ENCODE peak calls at places on chromosomes 16 and 17, in nine cellular contexts. K is nephron progenitor cell; M is activated CD4-positive, alpha-beta T cell treated with anti-CD3 and anti-CD28 coated beads for 1 hour; F is GDM1; A is NCI-H460; N is HEK293T; X is NT2/D1; V is CD8-positive, alpha-beta T cell; Q is fibroblast of lung. G is an unnamed sample.
A peak's percentile ranks its signal among the peaks of the same experiment; 100 is the strongest.

GRCh38 chr17:77055453-77055852 is 85.3 kb upstream of the SEC14L1 start:
- DNase-seq in M (no peak), A (no peak), N (no peak), Q (no peak), F (no peak), K (no peak), X (no peak), V (no peak), G (no peak)

GRCh38 chr17:13030459-13031305 is 12.9 kb upstream of the ELAC2 start:
- DNase-seq in N (peak; percentile 68), X (no peak), F (peak; percentile 1), K (peak; percentile 59), Q (peak; percentile 72), V (peak; percentile 36), A (peak; percentile 49), M (no peak), G (peak; percentile 65)

GRCh38 chr16:29777576-29778360 is at the start of gene ZG16:
- DNase-seq in K (no peak), X (no peak), F (no peak), V (no peak), Q (no peak), A (no peak), M (no peak), N (no peak), G (no peak)

GRCh38 chr17:81346908-81347349 is 48.3 kb upstream of the BAHCC1 start:
- DNase-seq in A (no peak), K (no peak), M (no peak), N (no peak), Q (no peak), V (no peak), X (no peak), F (no peak), G (no peak)

GRCh38 chr17:69218986-69219385 is 9.6 kb downstream of the ABCA10 start:
- DNase-seq in Q (no peak), K (no peak), A (no peak), N (no peak), M (no peak), X (no peak), V (no peak), F (no peak), G (no peak)

GRCh38 chr16:11204513-11205047 is 51.4 kb downstream of the SOCS1 start:
- DNase-seq in N (no peak), A (no peak), K (no peak), V (no peak), X (no peak), F (no peak), Q (no peak), M (no peak), G (no peak)

GRCh38 chr17:80422276-80422675 is 7.3 kb downstream of the ENDOV start:
- DNase-seq in Q (no peak), V (no peak), F (no peak), X (no peak), K (no peak), A (no peak), M (no peak), N (no peak), G (no peak)

GRCh38 chr17:52148969-52149351 is 9.6 kb downstream of the CA10 start:
- DNase-seq in X (no peak), K (no peak), A (no peak), Q (no peak), V (no peak), N (no peak), F (no peak), M (no peak), G (no peak)

GRCh38 chr16:81855552-81856153 is 76.6 kb downstream of the PLCG2 start:
- DNase-seq in N (no peak), M (no peak), A (no peak), F (no peak), K (no peak), Q (no peak), X (no peak), V (no peak), G (no peak)

GRCh38 chr16:89547291-89547690 is 13.2 kb upstream of the RPL13 start:
- DNase-seq in M (no peak), K (no peak), X (no peak), Q (no peak), A (no peak), N (no peak), V (no peak), F (no peak), G (no peak)

GRCh38 chr17:74748279-74748528 is 224 bp upstream of the NHERF1 start:
- DNase-seq in K (no peak), A (no peak), M (no peak), V (no peak), N (no peak), F (no peak), X (no peak), Q (no peak), G (no peak)

GRCh38 chr16:67116388-67117311 is 6.9 kb downstream of the PHAF1 start:
- DNase-seq in A (no peak), K (no peak), M (no peak), N (no peak), Q (no peak), F (no peak), X (no peak), V (no peak), G (peak; percentile 31)

GRCh38 chr16:66225696-66226095 is 140.8 kb upstream of the CDH5 start:
- DNase-seq in Q (no peak), A (no peak), N (no peak), K (no peak), M (no peak), V (no peak), X (no peak), F (no peak), G (no peak)

GRCh38 chr16:57347858-57348257 is 10.7 kb upstream of the CCL22 start:
- DNase-seq in F (no peak), X (no peak), V (no peak), N (no peak), M (no peak), K (no peak), Q (no peak), A (no peak), G (no peak)

GRCh38 chr16:83704656-83705055 is 103.1 kb upstream of the HSBP1 start:
- DNase-seq in M (no peak), F (no peak), A (no peak), X (no peak), N (no peak), K (no peak), V (no peak), Q (no peak), G (no peak)

GRCh38 chr16:67930191-67930590 is 1.5 kb downstream of the CTRL start:
- DNase-seq in F (no peak), X (no peak), K (no peak), Q (no peak), N (no peak), A (no peak), M (no peak), V (no peak), G (no peak)

GRCh38 chr17:2380225-2380922 is 20.5 kb downstream of the MNT start:
- DNase-seq in K (no peak), F (no peak), V (no peak), Q (no peak), N (no peak), X (no peak), A (no peak), M (no peak), G (no peak)

GRCh38 chr17:2841606-2842005 is 45.4 kb downstream of the RAP1GAP2 start:
- DNase-seq in K (no peak), X (no peak), F (no peak), V (no peak), A (no peak), Q (no peak), N (no peak), M (no peak), G (peak; percentile 56)

GRCh38 chr16:50302472-50303005 is 36.2 kb downstream of the ADCY7 start:
- DNase-seq in N (no peak), M (no peak), A (no peak), K (no peak), X (no peak), Q (no peak), F (no peak), V (no peak), G (no peak)

GRCh38 chr16:85611205-85611454 is 2.0 kb upstream of the GSE1 start:
- DNase-seq in M (no peak), K (peak; percentile 73), A (peak; percentile 9), Q (peak; percentile 15), N (no peak), V (no peak), F (no peak), X (no peak), G (no peak)

GRCh38 chr16:71961066-71962039 is 38.8 kb downstream of the PKD1L3 start:
- DNase-seq in N (peak; percentile 79), Q (peak; percentile 86), K (peak; percentile 85), F (peak; percentile 35), X (peak; percentile 72), V (peak; percentile 83), A (peak; percentile 75), M (peak; percentile 68), G (peak; percentile 94)

GRCh38 chr17:44906987-44907681 is 7.9 kb upstream of the EFTUD2 start:
- DNase-seq in N (no peak), K (no peak), M (no peak), V (no peak), A (no peak), X (no peak), Q (no peak), F (no peak), G (no peak)

GRCh38 chr16:72958522-72959076 is 89.3 kb downstream of the ZFHX3 start:
- DNase-seq in K (no peak), N (no peak), A (no peak), V (no peak), X (no peak), F (no peak), Q (no peak), M (no peak), G (no peak)

GRCh38 chr16:79437764-79438728 is 162.5 kb downstream of the MAF start:
- DNase-seq in Q (no peak), A (no peak), M (no peak), F (no peak), K (no peak), V (no peak), X (peak; percentile 48), N (no peak), G (peak; percentile 1)

GRCh38 chr17:40097931-40098845 is 2.2 kb downstream of the NR1D1 start:
- DNase-seq in N (no peak), X (no peak), Q (peak; percentile 56), F (no peak), A (no peak), K (no peak), M (no peak), V (no peak), G (peak; percentile 69)

GRCh38 chr17:4165301-4166010 is 22.5 kb downstream of the CYB5D2 start:
- DNase-seq in X (no peak), V (no peak), F (no peak), N (no peak), K (no peak), M (no peak), A (no peak), Q (peak; percentile 6), G (no peak)

GRCh38 chr16:83912152-83912948 is 13.4 kb downstream of the MLYCD start:
- DNase-seq in F (no peak), N (no peak), M (no peak), A (no peak), Q (peak; percentile 34), X (no peak), V (no peak), K (no peak), G (no peak)

GRCh38 chr16:49546735-49547134 is 173.1 kb downstream of the C16orf78 start:
- DNase-seq in V (no peak), F (no peak), Q (no peak), K (no peak), N (no peak), A (no peak), M (no peak), X (no peak), G (no peak)

GRCh38 chr16:9402293-9402865 is 310.9 kb downstream of the HAPSTR1 start:
- DNase-seq in N (no peak), F (no peak), K (no peak), V (no peak), A (no peak), M (no peak), X (no peak), Q (no peak), G (no peak)

GRCh38 chr17:69462010-69462409 is 47.5 kb downstream of the MAP2K6 start:
- DNase-seq in V (no peak), K (no peak), N (no peak), Q (no peak), A (no peak), X (no peak), M (no peak), F (no peak), G (no peak)

GRCh38 chr16:13021996-13022395 is 120.6 kb downstream of the SHISA9 start:
- DNase-seq in M (no peak), X (no peak), Q (no peak), K (no peak), N (no peak), A (no peak), F (no peak), V (no peak), G (no peak)